ENCODE peak calls at places on chromosomes 2 and 18, in six cellular contexts. One of them, this sample, is unnamed.

GRCh38 chr2:216220976-216221375 is 111.8 kb downstream of the XRCC5 start:
- DNase-seq in A549: no peak
- DNase-seq in NB4: no peak
- DNase-seq in AG09309: no peak
- DNase-seq in AG10803: no peak
- DNase-seq in psoas muscle: no peak
- DNase-seq in this sample: no peak

GRCh38 chr18:57659463-57660102 is 37.9 kb upstream of the NARS1 start:
- DNase-seq in NB4: no peak
- DNase-seq in AG10803: no peak
- DNase-seq in AG09309: no peak
- DNase-seq in psoas muscle: no peak
- DNase-seq in A549: no peak
- DNase-seq in this sample: no peak

GRCh38 chr2:240931319-240931949 is 25.3 kb downstream of the CROCC2 start:
- DNase-seq in NB4: no peak
- DNase-seq in psoas muscle: peak; percentile 28
- DNase-seq in A549: no peak
- DNase-seq in AG09309: no peak
- DNase-seq in AG10803: no peak
- DNase-seq in this sample: no peak

GRCh38 chr2:212402316-212402715 is 136.3 kb downstream of the ERBB4 start:
- DNase-seq in NB4: no peak
- DNase-seq in AG10803: no peak
- DNase-seq in AG09309: no peak
- DNase-seq in A549: no peak
- DNase-seq in psoas muscle: no peak
- DNase-seq in this sample: no peak

GRCh38 chr2:108575132-108575966 is 41.1 kb downstream of the LIMS1 start:
- DNase-seq in psoas muscle: no peak
- DNase-seq in AG09309: peak; percentile 46
- DNase-seq in A549: peak; percentile 25
- DNase-seq in AG10803: peak; percentile 89
- DNase-seq in NB4: no peak
- DNase-seq in this sample: no peak

GRCh38 chr18:56199580-56200320 is 438.6 kb downstream of the TXNL1 start:
- DNase-seq in NB4: no peak
- DNase-seq in A549: no peak
- DNase-seq in psoas muscle: no peak
- DNase-seq in AG10803: peak; percentile 13
- DNase-seq in AG09309: no peak
- DNase-seq in this sample: no peak

GRCh38 chr2:182866095-182866460 is 359 bp downstream of the FRZB start:
- DNase-seq in AG09309: no peak
- DNase-seq in A549: no peak
- DNase-seq in NB4: no peak
- DNase-seq in psoas muscle: no peak
- DNase-seq in AG10803: no peak
- DNase-seq in this sample: no peak

GRCh38 chr2:143778981-143779380 is 649.8 kb downstream of the ARHGAP15 start:
- DNase-seq in AG10803: peak; percentile 59
- DNase-seq in A549: no peak
- DNase-seq in psoas muscle: no peak
- DNase-seq in AG09309: peak; percentile 10
- DNase-seq in NB4: no peak
- DNase-seq in this sample: no peak

GRCh38 chr2:208090420-208090819 is 33.9 kb downstream of the CRYGD start:
- DNase-seq in AG09309: no peak
- DNase-seq in psoas muscle: no peak
- DNase-seq in NB4: no peak
- DNase-seq in A549: no peak
- DNase-seq in AG10803: no peak
- DNase-seq in this sample: no peak

GRCh38 chr2:237026981-237027711 is 58.5 kb upstream of the COPS8 start:
- DNase-seq in AG10803: peak; percentile 78
- DNase-seq in A549: peak; percentile 78
- DNase-seq in AG09309: peak; percentile 25
- DNase-seq in psoas muscle: peak; percentile 83
- DNase-seq in NB4: peak; percentile 66
- DNase-seq in this sample: peak; percentile 4

GRCh38 chr2:31398881-31399280 is 15.7 kb downstream of the XDH start:
- DNase-seq in A549: no peak
- DNase-seq in psoas muscle: no peak
- DNase-seq in NB4: no peak
- DNase-seq in AG09309: no peak
- DNase-seq in AG10803: no peak
- DNase-seq in this sample: no peak

GRCh38 chr2:20144861-20145260 is 80.1 kb downstream of the SDC1 start:
- DNase-seq in A549: no peak
- DNase-seq in AG09309: no peak
- DNase-seq in NB4: no peak
- DNase-seq in psoas muscle: no peak
- DNase-seq in AG10803: no peak
- DNase-seq in this sample: no peak

GRCh38 chr2:6069354-6069753 is 377.2 kb downstream of the SOX11 start:
- DNase-seq in NB4: no peak
- DNase-seq in psoas muscle: no peak
- DNase-seq in AG10803: no peak
- DNase-seq in A549: no peak
- DNase-seq in AG09309: no peak
- DNase-seq in this sample: no peak

GRCh38 chr2:239177908-239178307 is 222.9 kb downstream of the HDAC4 start:
- DNase-seq in NB4: no peak
- DNase-seq in psoas muscle: no peak
- DNase-seq in AG09309: no peak
- DNase-seq in A549: no peak
- DNase-seq in AG10803: no peak
- DNase-seq in this sample: no peak

GRCh38 chr2:29487967-29488550 is 372.8 kb downstream of the CLIP4 start:
- DNase-seq in AG09309: no peak
- DNase-seq in psoas muscle: no peak
- DNase-seq in NB4: no peak
- DNase-seq in AG10803: peak; percentile 46
- DNase-seq in A549: no peak
- DNase-seq in this sample: peak; percentile 55

GRCh38 chr2:51324028-51324427 is 292.1 kb upstream of the NRXN1 start:
- DNase-seq in AG10803: no peak
- DNase-seq in AG09309: no peak
- DNase-seq in psoas muscle: no peak
- DNase-seq in NB4: no peak
- DNase-seq in A549: no peak
- DNase-seq in this sample: no peak

GRCh38 chr2:105358593-105358992 is 21.3 kb downstream of the C2orf49 start:
- DNase-seq in AG10803: no peak
- DNase-seq in psoas muscle: no peak
- DNase-seq in AG09309: no peak
- DNase-seq in A549: no peak
- DNase-seq in NB4: no peak
- DNase-seq in this sample: no peak

GRCh38 chr2:16140771-16141640 is 200.7 kb downstream of the MYCN start:
- DNase-seq in AG09309: no peak
- DNase-seq in AG10803: no peak
- DNase-seq in A549: no peak
- DNase-seq in NB4: no peak
- DNase-seq in psoas muscle: no peak
- DNase-seq in this sample: no peak

GRCh38 chr18:47628898-47629297 is 301.6 kb downstream of the SMAD2 start:
- DNase-seq in AG10803: no peak
- DNase-seq in A549: no peak
- DNase-seq in psoas muscle: no peak
- DNase-seq in AG09309: no peak
- DNase-seq in NB4: no peak
- DNase-seq in this sample: no peak

GRCh38 chr2:8573234-8573941 is 108.5 kb upstream of the ID2 start:
- DNase-seq in NB4: no peak
- DNase-seq in AG10803: no peak
- DNase-seq in AG09309: no peak
- DNase-seq in A549: no peak
- DNase-seq in psoas muscle: no peak
- DNase-seq in this sample: no peak

GRCh38 chr2:11863513-11864328 is 117.3 kb downstream of the LPIN1 start:
- DNase-seq in AG09309: peak; percentile 68
- DNase-seq in psoas muscle: peak; percentile 88
- DNase-seq in AG10803: peak; percentile 93
- DNase-seq in NB4: peak; percentile 89
- DNase-seq in A549: peak; percentile 73
- DNase-seq in this sample: peak; percentile 77

GRCh38 chr2:25164526-25164925 is 3.9 kb downstream of the POMC start:
- DNase-seq in psoas muscle: no peak
- DNase-seq in A549: no peak
- DNase-seq in AG10803: no peak
- DNase-seq in NB4: no peak
- DNase-seq in AG09309: no peak
- DNase-seq in this sample: no peak

GRCh38 chr2:25158096-25158852 is 10.1 kb downstream of the POMC start:
- DNase-seq in AG09309: no peak
- DNase-seq in A549: no peak
- DNase-seq in AG10803: no peak
- DNase-seq in psoas muscle: no peak
- DNase-seq in NB4: no peak
- DNase-seq in this sample: no peak

GRCh38 chr2:25160376-25160775 is 8.0 kb downstream of the POMC start:
- DNase-seq in A549: no peak
- DNase-seq in NB4: no peak
- DNase-seq in psoas muscle: no peak
- DNase-seq in AG10803: no peak
- DNase-seq in AG09309: no peak
- DNase-seq in this sample: no peak

GRCh38 chr2:25159947-25160346 is 8.4 kb downstream of the POMC start:
- DNase-seq in A549: peak; percentile 58
- DNase-seq in NB4: peak; percentile 47
- DNase-seq in AG09309: no peak
- DNase-seq in psoas muscle: no peak
- DNase-seq in AG10803: no peak
- DNase-seq in this sample: no peak

GRCh38 chr2:25161055-25161781 is 7.2 kb downstream of the POMC start:
- DNase-seq in psoas muscle: peak; percentile 79
- DNase-seq in NB4: no peak
- DNase-seq in AG10803: peak; percentile 17
- DNase-seq in AG09309: no peak
- DNase-seq in A549: no peak
- DNase-seq in this sample: no peak
- H3K4me3 ChIP-seq in psoas muscle: peak overlapping the region; percentile 62
- H3K4me3 ChIP-seq in NB4: no peak overlapping the region
- H3K4me3 ChIP-seq in AG10803: no peak overlapping the region
- H3K4me3 ChIP-seq in AG09309: no peak overlapping the region
- H3K4me3 ChIP-seq in A549: no peak overlapping the region
- H3K4me3 ChIP-seq in this sample: peak overlapping the region; percentile 33

GRCh38 chr2:227033471-227034148 is 130.4 kb downstream of the COL4A4 start:
- DNase-seq in NB4: peak; percentile 36
- DNase-seq in AG09309: peak; percentile 21
- DNase-seq in A549: peak; percentile 55
- DNase-seq in AG10803: peak; percentile 54
- DNase-seq in psoas muscle: no peak
- DNase-seq in this sample: no peak
- TF ChIP-seq CTCF in NB4: peak; percentile 82
- TF ChIP-seq CTCF in AG09309: peak; percentile 87
- TF ChIP-seq CTCF in A549: peak; percentile 68
- TF ChIP-seq CTCF in AG10803: peak; percentile 75
- TF ChIP-seq CTCF in psoas muscle: peak; percentile 24
- TF ChIP-seq CTCF in this sample: peak; percentile 81

GRCh38 chr2:46336560-46336959 is 39.4 kb downstream of the EPAS1 start:
- DNase-seq in AG10803: peak; percentile 75
- DNase-seq in AG09309: no peak
- DNase-seq in NB4: no peak
- DNase-seq in psoas muscle: no peak
- DNase-seq in A549: no peak
- DNase-seq in this sample: no peak

GRCh38 chr2:46335404-46335965 is 38.3 kb downstream of the EPAS1 start:
- DNase-seq in A549: peak; percentile 71
- DNase-seq in NB4: no peak
- DNase-seq in AG10803: peak; percentile 83
- DNase-seq in psoas muscle: no peak
- DNase-seq in AG09309: no peak
- DNase-seq in this sample: no peak

GRCh38 chr2:46334389-46335345 is 37.5 kb downstream of the EPAS1 start:
- DNase-seq in NB4: no peak
- DNase-seq in A549: no peak
- DNase-seq in psoas muscle: no peak
- DNase-seq in AG09309: peak; percentile 97
- DNase-seq in AG10803: peak; percentile 99
- DNase-seq in this sample: peak; percentile 67

GRCh38 chr2:46337208-46337994 is 40.2 kb downstream of the EPAS1 start:
- DNase-seq in A549: no peak
- DNase-seq in AG09309: no peak
- DNase-seq in psoas muscle: no peak
- DNase-seq in NB4: no peak
- DNase-seq in AG10803: peak; percentile 72
- DNase-seq in this sample: no peak

DNA sequence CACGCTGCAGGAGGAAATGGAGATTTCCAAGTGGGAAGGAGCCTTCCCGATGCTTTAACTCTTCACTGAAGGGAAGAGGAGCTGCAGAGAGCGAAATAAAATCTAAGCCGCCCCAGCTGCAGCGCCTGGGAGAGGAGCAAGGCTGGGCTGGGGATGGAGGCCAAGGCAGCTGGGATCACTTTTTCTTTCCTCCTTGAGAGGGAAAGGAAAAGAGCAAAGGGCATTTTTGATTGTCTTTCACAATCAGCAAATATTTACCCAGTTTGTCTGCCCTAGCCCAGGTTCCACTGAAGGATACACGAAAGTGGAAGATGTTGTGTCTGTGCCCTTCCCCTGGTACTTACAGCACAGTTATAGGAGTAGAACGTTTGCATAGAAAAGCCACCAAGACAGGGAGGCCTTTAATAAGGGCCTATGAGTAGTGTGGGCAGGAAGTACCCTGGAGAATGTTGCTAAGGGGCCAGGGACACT is 38.8 kb downstream of the EPAS1 start:
- DNase-seq in A549: peak; percentile 82
- DNase-seq in NB4: no peak
- DNase-seq in psoas muscle: no peak
- DNase-seq in AG10803: peak; percentile 51
- DNase-seq in AG09309: no peak
- DNase-seq in this sample: no peak
- H3K4me3 ChIP-seq in A549: peak overlapping the region; percentile 37
- H3K4me3 ChIP-seq in NB4: no peak overlapping the region
- H3K4me3 ChIP-seq in psoas muscle: peak overlapping the region; percentile 54
- H3K4me3 ChIP-seq in AG10803: peak overlapping the region; percentile 55
- H3K4me3 ChIP-seq in AG09309: no peak overlapping the region
- H3K4me3 ChIP-seq in this sample: no peak overlapping the region

DNA sequence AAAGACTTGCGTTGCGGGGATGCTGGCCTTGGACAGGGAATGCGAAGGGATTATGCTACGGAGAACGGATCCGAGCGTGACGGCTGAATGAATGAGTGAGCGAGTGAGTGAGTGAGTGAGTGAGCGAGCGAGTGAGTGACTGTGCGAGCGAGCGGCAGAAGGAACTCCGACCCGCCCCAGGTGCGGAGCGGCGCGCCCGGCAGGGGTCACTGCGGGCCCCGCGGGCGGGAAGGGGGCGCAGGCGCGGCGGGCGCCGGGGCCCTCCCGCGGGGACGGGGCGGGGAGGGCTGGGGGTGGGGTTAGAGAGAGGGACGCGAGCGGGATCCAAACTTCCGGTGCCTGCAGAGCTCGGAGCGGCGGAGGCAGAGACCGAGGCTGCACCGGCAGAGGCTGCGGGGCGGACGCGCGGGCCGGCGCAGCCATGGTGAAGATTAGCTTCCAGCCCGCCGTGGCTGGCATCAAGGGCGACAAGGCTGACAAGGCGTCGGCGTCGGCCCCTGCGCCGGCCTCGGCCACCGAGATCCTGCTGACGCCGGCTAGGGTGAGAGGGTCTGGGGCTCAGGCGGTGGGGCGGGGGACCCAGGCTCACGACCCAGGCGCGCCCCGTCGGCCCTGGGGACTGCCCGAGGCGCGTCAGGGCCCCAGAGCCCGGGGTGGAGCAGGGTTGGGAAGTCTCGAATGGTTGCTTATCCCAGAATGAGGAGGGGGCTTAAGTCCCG is at the start of gene ITM2C:
- DNase-seq in AG10803: peak; percentile 54
- DNase-seq in NB4: peak; percentile 89
- DNase-seq in psoas muscle: peak; percentile 76
- DNase-seq in AG09309: no peak
- DNase-seq in A549: peak; percentile 65
- DNase-seq in this sample: no peak
- TF ChIP-seq CTCF in AG10803: peak; percentile 23
- TF ChIP-seq CTCF in NB4: peak; percentile 43
- TF ChIP-seq CTCF in psoas muscle: peak; percentile 31
- TF ChIP-seq CTCF in AG09309: peak; percentile 28
- TF ChIP-seq CTCF in A549: peak; percentile 69
- TF ChIP-seq CTCF in this sample: peak; percentile 28

This sample was measured in kidney epithelial cell.